ENCODE peak calls at places on chromosome 9, in four cellular contexts. One of them, this sample, is unnamed.

GRCh38 chr9:22124263-22125011 is 115.3 kb upstream of the CDKN2B start:
- DNase-seq in IMR-90: peak; percentile 61
- DNase-seq in choroid plexus epithelial cell: peak; percentile 50
- DNase-seq in BJ: no peak
- DNase-seq in this sample: no peak

GRCh38 chr9:89839952-89840351 is 235.1 kb downstream of the GADD45G start:
- DNase-seq in IMR-90: no peak
- DNase-seq in choroid plexus epithelial cell: no peak
- DNase-seq in BJ: no peak
- DNase-seq in this sample: no peak

GRCh38 chr9:928363-929042 is 48.0 kb upstream of the DMRT3 start:
- DNase-seq in IMR-90: no peak
- DNase-seq in choroid plexus epithelial cell: no peak
- DNase-seq in BJ: no peak
- DNase-seq in this sample: no peak

GRCh38 chr9:36023260-36024048 is 13.3 kb upstream of the RECK start:
- DNase-seq in IMR-90: peak; percentile 78
- DNase-seq in choroid plexus epithelial cell: peak; percentile 86
- DNase-seq in BJ: no peak
- DNase-seq in this sample: peak; percentile 64

GRCh38 chr9:89448381-89448780 is 49.5 kb downstream of the SEMA4D start:
- DNase-seq in IMR-90: no peak
- DNase-seq in choroid plexus epithelial cell: no peak
- DNase-seq in BJ: no peak
- DNase-seq in this sample: no peak

GRCh38 chr9:119284587-119285337 is 84.5 kb downstream of the BRINP1 start:
- DNase-seq in IMR-90: no peak
- DNase-seq in choroid plexus epithelial cell: peak; percentile 9
- DNase-seq in BJ: peak; percentile 15
- DNase-seq in this sample: no peak

GRCh38 chr9:119963798-119964372 is 594.6 kb upstream of the BRINP1 start:
- DNase-seq in IMR-90: peak; percentile 89
- DNase-seq in choroid plexus epithelial cell: peak; percentile 87
- DNase-seq in BJ: peak; percentile 88
- DNase-seq in this sample: peak; percentile 94

GRCh38 chr9:136645343-136645902 is 17.3 kb upstream of the EGFL7 start:
- DNase-seq in IMR-90: no peak
- DNase-seq in choroid plexus epithelial cell: no peak
- DNase-seq in BJ: no peak
- DNase-seq in this sample: no peak

GRCh38 chr9:104073770-104074133 is 20.4 kb upstream of the SMC2 start:
- DNase-seq in IMR-90: no peak
- DNase-seq in choroid plexus epithelial cell: no peak
- DNase-seq in BJ: no peak
- DNase-seq in this sample: no peak

GRCh38 chr9:134206317-134207300 is 42.2 kb upstream of the RNU6ATAC start:
- DNase-seq in IMR-90: no peak
- DNase-seq in choroid plexus epithelial cell: no peak
- DNase-seq in BJ: no peak
- DNase-seq in this sample: no peak

GRCh38 chr9:135251996-135252760 is 164.7 kb downstream of the OLFM1 start:
- DNase-seq in IMR-90: no peak
- DNase-seq in choroid plexus epithelial cell: no peak
- DNase-seq in BJ: no peak
- DNase-seq in this sample: no peak

GRCh38 chr9:73009649-73010288 is 56.9 kb upstream of the ALDH1A1 start:
- DNase-seq in IMR-90: no peak
- DNase-seq in choroid plexus epithelial cell: peak; percentile 7
- DNase-seq in BJ: no peak
- DNase-seq in this sample: no peak

GRCh38 chr9:79969383-79969782 is 397.6 kb downstream of the TLE4 start:
- DNase-seq in IMR-90: no peak
- DNase-seq in choroid plexus epithelial cell: no peak
- DNase-seq in BJ: no peak
- DNase-seq in this sample: no peak

GRCh38 chr9:111411266-111411665 is 72.9 kb downstream of the ECPAS start:
- DNase-seq in IMR-90: no peak
- DNase-seq in choroid plexus epithelial cell: no peak
- DNase-seq in BJ: no peak
- DNase-seq in this sample: no peak

GRCh38 chr9:35651964-35652828 is 1.5 kb upstream of the SIT1 start:
- DNase-seq in IMR-90: peak; percentile 72
- DNase-seq in choroid plexus epithelial cell: peak; percentile 73
- DNase-seq in BJ: no peak
- DNase-seq in this sample: no peak

GRCh38 chr9:14428781-14429230 is 114.9 kb upstream of the NFIB start:
- DNase-seq in IMR-90: peak; percentile 69
- DNase-seq in choroid plexus epithelial cell: peak; percentile 86
- DNase-seq in BJ: no peak
- DNase-seq in this sample: peak; percentile 82

GRCh38 chr9:16062542-16063240 is 509.8 kb downstream of the CCDC171 start:
- DNase-seq in IMR-90: peak; percentile 98
- DNase-seq in choroid plexus epithelial cell: peak; percentile 96
- DNase-seq in BJ: peak; percentile 37
- DNase-seq in this sample: peak; percentile 90

GRCh38 chr9:80410106-80410505 is 838.3 kb downstream of the TLE4 start:
- DNase-seq in IMR-90: no peak
- DNase-seq in choroid plexus epithelial cell: peak; percentile 95
- DNase-seq in BJ: no peak
- DNase-seq in this sample: peak; percentile 32

GRCh38 chr9:129761293-129761900 is 8.6 kb upstream of the PTGES start:
- DNase-seq in IMR-90: peak; percentile 92
- DNase-seq in choroid plexus epithelial cell: peak; percentile 88
- DNase-seq in BJ: peak; percentile 80
- DNase-seq in this sample: no peak

GRCh38 chr9:137446851-137447471 is 5.8 kb upstream of the ENTPD8 start:
- DNase-seq in IMR-90: no peak
- DNase-seq in choroid plexus epithelial cell: no peak
- DNase-seq in BJ: no peak
- DNase-seq in this sample: no peak

GRCh38 chr9:135060461-135061116 is 26.9 kb upstream of the OLFM1 start:
- DNase-seq in IMR-90: no peak
- DNase-seq in choroid plexus epithelial cell: no peak
- DNase-seq in BJ: no peak
- DNase-seq in this sample: no peak

GRCh38 chr9:12880406-12881016 is 105.7 kb downstream of the LURAP1L start:
- DNase-seq in IMR-90: peak; percentile 66
- DNase-seq in choroid plexus epithelial cell: peak; percentile 37
- DNase-seq in BJ: no peak
- DNase-seq in this sample: no peak

GRCh38 chr9:93149361-93149760 is 15.3 kb upstream of the NINJ1 start:
- DNase-seq in IMR-90: peak; percentile 71
- DNase-seq in choroid plexus epithelial cell: no peak
- DNase-seq in BJ: no peak
- DNase-seq in this sample: no peak

GRCh38 chr9:125472926-125473701 is 211.5 kb downstream of the GAPVD1 start:
- DNase-seq in IMR-90: peak; percentile 73
- DNase-seq in choroid plexus epithelial cell: peak; percentile 73
- DNase-seq in BJ: no peak
- DNase-seq in this sample: peak; percentile 31
- H3K4me3 ChIP-seq in IMR-90: no peak overlapping the region
- H3K4me3 ChIP-seq in choroid plexus epithelial cell: peak overlapping the region; percentile 12
- H3K4me3 ChIP-seq in BJ: no peak overlapping the region
- H3K4me3 ChIP-seq in this sample: no peak overlapping the region

GRCh38 chr9:77156646-77157371 is 20.5 kb upstream of the VPS13A start:
- DNase-seq in IMR-90: no peak
- DNase-seq in choroid plexus epithelial cell: no peak
- DNase-seq in BJ: no peak
- DNase-seq in this sample: no peak
- TF ChIP-seq CTCF in IMR-90: no peak
- TF ChIP-seq CTCF in choroid plexus epithelial cell: no peak
- TF ChIP-seq CTCF in BJ: no peak
- TF ChIP-seq CTCF in this sample: no peak

GRCh38 chr9:84101892-84102632 is 121.5 kb downstream of the RMI1 start:
- DNase-seq in IMR-90: no peak
- DNase-seq in choroid plexus epithelial cell: no peak
- DNase-seq in BJ: no peak
- DNase-seq in this sample: no peak
- H3K4me3 ChIP-seq in IMR-90: no peak overlapping the region
- H3K4me3 ChIP-seq in choroid plexus epithelial cell: no peak overlapping the region
- H3K4me3 ChIP-seq in BJ: no peak overlapping the region
- H3K4me3 ChIP-seq in this sample: peak overlapping the region; percentile 20

GRCh38 chr9:86328153-86328552 is 26.1 kb downstream of the TUT7 start:
- DNase-seq in IMR-90: no peak
- DNase-seq in choroid plexus epithelial cell: no peak
- DNase-seq in BJ: no peak
- DNase-seq in this sample: no peak
- TF ChIP-seq CTCF in IMR-90: no peak
- TF ChIP-seq CTCF in choroid plexus epithelial cell: no peak
- TF ChIP-seq CTCF in BJ: no peak
- TF ChIP-seq CTCF in this sample: no peak

GRCh38 chr9:125829743-125830142 is 82.6 kb downstream of the PBX3 start:
- DNase-seq in IMR-90: peak; percentile 12
- DNase-seq in choroid plexus epithelial cell: peak; percentile 50
- DNase-seq in BJ: no peak
- DNase-seq in this sample: no peak
- H3K4me3 ChIP-seq in IMR-90: peak overlapping the region; percentile 51
- H3K4me3 ChIP-seq in choroid plexus epithelial cell: peak overlapping the region; percentile 54
- H3K4me3 ChIP-seq in BJ: no peak overlapping the region
- H3K4me3 ChIP-seq in this sample: no peak overlapping the region

GRCh38 chr9:99576002-99576401 is 245.7 kb upstream of the NR4A3 start:
- DNase-seq in IMR-90: no peak
- DNase-seq in choroid plexus epithelial cell: no peak
- DNase-seq in BJ: no peak
- DNase-seq in this sample: no peak
- TF ChIP-seq CTCF in IMR-90: no peak
- TF ChIP-seq CTCF in choroid plexus epithelial cell: no peak
- TF ChIP-seq CTCF in BJ: peak; percentile 8
- TF ChIP-seq CTCF in this sample: no peak

GRCh38 chr9:128097156-128098016 is 29.4 kb downstream of the SLC25A25 start:
- DNase-seq in IMR-90: no peak
- DNase-seq in choroid plexus epithelial cell: no peak
- DNase-seq in BJ: no peak
- DNase-seq in this sample: no peak
- H3K4me3 ChIP-seq in IMR-90: no peak overlapping the region
- H3K4me3 ChIP-seq in choroid plexus epithelial cell: peak overlapping the region; percentile 60
- H3K4me3 ChIP-seq in BJ: no peak overlapping the region
- H3K4me3 ChIP-seq in this sample: peak overlapping the region; percentile 46

This sample was measured in astrocyte of the cerebellum.